ENCODE peak calls at places on chromosomes 7 and 10, in ten cellular contexts. One of them, this sample, is unnamed.

GRCh38 chr10:79286318-79286951 is 60.8 kb upstream of the PPIF start:
- DNase-seq in dorsolateral prefrontal cortex: peak; percentile 85
- DNase-seq in WTC11: no peak
- DNase-seq in lower lobe of right lung: peak; percentile 92
- DNase-seq in AG10803: peak; percentile 79
- DNase-seq in kidney: peak; percentile 90
- DNase-seq in RWPE1: peak; percentile 60
- DNase-seq in PC-3: no peak
- DNase-seq in cardiac muscle cell: no peak
- DNase-seq in CD4-positive, alpha-beta T cell: peak; percentile 32
- DNase-seq in this sample: peak; percentile 50

GRCh38 chr7:28102778-28103177 is 77.8 kb downstream of the JAZF1 start:
- DNase-seq in dorsolateral prefrontal cortex: no peak
- DNase-seq in WTC11: no peak
- DNase-seq in lower lobe of right lung: no peak
- DNase-seq in AG10803: peak; percentile 54
- DNase-seq in kidney: no peak
- DNase-seq in RWPE1: peak; percentile 28
- DNase-seq in PC-3: peak; percentile 25
- DNase-seq in cardiac muscle cell: peak; percentile 47
- DNase-seq in CD4-positive, alpha-beta T cell: no peak
- DNase-seq in this sample: no peak

GRCh38 chr10:90775351-90776028 is 82.3 kb downstream of the HTR7 start:
- DNase-seq in dorsolateral prefrontal cortex: no peak
- DNase-seq in WTC11: no peak
- DNase-seq in lower lobe of right lung: no peak
- DNase-seq in AG10803: peak; percentile 58
- DNase-seq in kidney: no peak
- DNase-seq in RWPE1: no peak
- DNase-seq in PC-3: no peak
- DNase-seq in cardiac muscle cell: no peak
- DNase-seq in CD4-positive, alpha-beta T cell: no peak
- DNase-seq in this sample: no peak

GRCh38 chr7:156962897-156963296 is 13.4 kb downstream of the NOM1 start:
- DNase-seq in dorsolateral prefrontal cortex: no peak
- DNase-seq in WTC11: no peak
- DNase-seq in lower lobe of right lung: no peak
- DNase-seq in AG10803: no peak
- DNase-seq in kidney: peak; percentile 53
- DNase-seq in RWPE1: no peak
- DNase-seq in PC-3: no peak
- DNase-seq in cardiac muscle cell: no peak
- DNase-seq in CD4-positive, alpha-beta T cell: no peak
- DNase-seq in this sample: no peak

GRCh38 chr7:148807451-148807850 is 76.6 kb downstream of the EZH2 start:
- DNase-seq in dorsolateral prefrontal cortex: no peak
- DNase-seq in WTC11: no peak
- DNase-seq in lower lobe of right lung: no peak
- DNase-seq in AG10803: no peak
- DNase-seq in kidney: no peak
- DNase-seq in RWPE1: no peak
- DNase-seq in PC-3: no peak
- DNase-seq in cardiac muscle cell: no peak
- DNase-seq in CD4-positive, alpha-beta T cell: no peak
- DNase-seq in this sample: no peak

GRCh38 chr10:93826355-93826754 is 67.4 kb upstream of the SLC35G1 start:
- DNase-seq in dorsolateral prefrontal cortex: no peak
- DNase-seq in WTC11: peak; percentile 18
- DNase-seq in lower lobe of right lung: no peak
- DNase-seq in AG10803: peak; percentile 20
- DNase-seq in kidney: no peak
- DNase-seq in RWPE1: no peak
- DNase-seq in PC-3: no peak
- DNase-seq in cardiac muscle cell: no peak
- DNase-seq in CD4-positive, alpha-beta T cell: no peak
- DNase-seq in this sample: no peak

GRCh38 chr7:84677386-84677785 is 482.8 kb upstream of the SEMA3A start:
- DNase-seq in dorsolateral prefrontal cortex: no peak
- DNase-seq in WTC11: no peak
- DNase-seq in lower lobe of right lung: no peak
- DNase-seq in AG10803: peak; percentile 85
- DNase-seq in kidney: no peak
- DNase-seq in RWPE1: no peak
- DNase-seq in PC-3: no peak
- DNase-seq in cardiac muscle cell: no peak
- DNase-seq in CD4-positive, alpha-beta T cell: no peak
- DNase-seq in this sample: no peak

GRCh38 chr7:2138146-2138765 is 94.5 kb downstream of the MAD1L1 start:
- DNase-seq in dorsolateral prefrontal cortex: no peak
- DNase-seq in WTC11: no peak
- DNase-seq in lower lobe of right lung: peak; percentile 62
- DNase-seq in AG10803: no peak
- DNase-seq in kidney: no peak
- DNase-seq in RWPE1: no peak
- DNase-seq in PC-3: no peak
- DNase-seq in cardiac muscle cell: no peak
- DNase-seq in CD4-positive, alpha-beta T cell: peak; percentile 47
- DNase-seq in this sample: no peak

GRCh38 chr7:137923380-137923779 is 76.6 kb upstream of the DGKI start:
- DNase-seq in dorsolateral prefrontal cortex: no peak
- DNase-seq in WTC11: no peak
- DNase-seq in lower lobe of right lung: no peak
- DNase-seq in AG10803: peak; percentile 74
- DNase-seq in kidney: no peak
- DNase-seq in RWPE1: no peak
- DNase-seq in PC-3: peak; percentile 67
- DNase-seq in cardiac muscle cell: no peak
- DNase-seq in CD4-positive, alpha-beta T cell: no peak
- DNase-seq in this sample: no peak

GRCh38 chr7:55481126-55481525 is 91.2 kb downstream of the VOPP1 start:
- DNase-seq in dorsolateral prefrontal cortex: no peak
- DNase-seq in WTC11: no peak
- DNase-seq in lower lobe of right lung: no peak
- DNase-seq in AG10803: no peak
- DNase-seq in kidney: no peak
- DNase-seq in RWPE1: no peak
- DNase-seq in PC-3: no peak
- DNase-seq in cardiac muscle cell: no peak
- DNase-seq in CD4-positive, alpha-beta T cell: no peak
- DNase-seq in this sample: no peak

GRCh38 chr10:58241346-58241745 is 26.3 kb downstream of the IPMK start:
- DNase-seq in dorsolateral prefrontal cortex: no peak
- DNase-seq in WTC11: no peak
- DNase-seq in lower lobe of right lung: no peak
- DNase-seq in AG10803: peak; percentile 73
- DNase-seq in kidney: no peak
- DNase-seq in RWPE1: no peak
- DNase-seq in PC-3: no peak
- DNase-seq in cardiac muscle cell: no peak
- DNase-seq in CD4-positive, alpha-beta T cell: no peak
- DNase-seq in this sample: no peak

GRCh38 chr10:43225787-43226153 is 41.1 kb downstream of the RASGEF1A start:
- DNase-seq in dorsolateral prefrontal cortex: peak; percentile 31
- DNase-seq in WTC11: peak; percentile 12
- DNase-seq in lower lobe of right lung: peak; percentile 13
- DNase-seq in AG10803: no peak
- DNase-seq in kidney: peak; percentile 55
- DNase-seq in RWPE1: no peak
- DNase-seq in PC-3: peak; percentile 27
- DNase-seq in cardiac muscle cell: no peak
- DNase-seq in CD4-positive, alpha-beta T cell: no peak
- DNase-seq in this sample: no peak

DNA sequence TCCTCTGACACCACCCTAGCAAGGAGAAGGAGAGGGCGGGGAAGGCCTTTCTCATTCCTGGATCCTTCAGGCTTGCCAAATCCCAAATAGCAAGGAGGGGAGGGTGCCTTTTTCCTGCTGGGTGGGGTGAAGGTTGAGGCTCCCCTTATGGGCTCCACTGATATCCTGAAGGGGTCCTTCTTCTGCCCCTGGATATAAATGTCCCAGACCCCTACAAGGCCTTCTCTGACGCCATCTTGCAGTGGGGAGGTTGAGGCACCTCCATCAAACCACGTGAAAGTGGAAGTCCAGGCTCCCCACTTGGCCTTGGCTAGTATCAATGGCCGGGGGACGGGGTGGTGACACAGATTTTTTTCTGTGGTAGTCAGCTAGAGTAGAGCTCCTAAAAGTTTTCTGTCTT is 371.3 kb downstream of the GLRX3 start:
- DNase-seq in dorsolateral prefrontal cortex: no peak
- DNase-seq in WTC11: no peak
- DNase-seq in lower lobe of right lung: no peak
- DNase-seq in AG10803: no peak
- DNase-seq in kidney: no peak
- DNase-seq in RWPE1: no peak
- DNase-seq in PC-3: no peak
- DNase-seq in cardiac muscle cell: no peak
- DNase-seq in CD4-positive, alpha-beta T cell: no peak
- DNase-seq in this sample: no peak
- TF ChIP-seq CTCF in dorsolateral prefrontal cortex: no peak
- TF ChIP-seq CTCF in WTC11: no peak
- TF ChIP-seq CTCF in lower lobe of right lung: no peak
- TF ChIP-seq CTCF in AG10803: no peak
- TF ChIP-seq CTCF in kidney: no peak
- TF ChIP-seq CTCF in RWPE1: no peak
- TF ChIP-seq CTCF in PC-3: no peak
- TF ChIP-seq CTCF in cardiac muscle cell: no peak
- TF ChIP-seq CTCF in CD4-positive, alpha-beta T cell: no peak
- TF ChIP-seq CTCF in this sample: no peak

GRCh38 chr7:73810991-73811360 is 19.8 kb upstream of the CLDN4 start:
- DNase-seq in dorsolateral prefrontal cortex: no peak
- DNase-seq in WTC11: peak; percentile 34
- DNase-seq in lower lobe of right lung: peak; percentile 24
- DNase-seq in AG10803: no peak
- DNase-seq in kidney: peak; percentile 57
- DNase-seq in RWPE1: no peak
- DNase-seq in PC-3: no peak
- DNase-seq in cardiac muscle cell: no peak
- DNase-seq in CD4-positive, alpha-beta T cell: no peak
- DNase-seq in this sample: no peak
- TF ChIP-seq CTCF in dorsolateral prefrontal cortex: no peak
- TF ChIP-seq CTCF in WTC11: no peak
- TF ChIP-seq CTCF in lower lobe of right lung: no peak
- TF ChIP-seq CTCF in AG10803: no peak
- TF ChIP-seq CTCF in kidney: no peak
- TF ChIP-seq CTCF in RWPE1: no peak
- TF ChIP-seq CTCF in PC-3: no peak
- TF ChIP-seq CTCF in cardiac muscle cell: no peak
- TF ChIP-seq CTCF in CD4-positive, alpha-beta T cell: no peak
- TF ChIP-seq CTCF in this sample: no peak

GRCh38 chr7:141276031-141276430 is 202.2 kb downstream of the TMEM178B start:
- DNase-seq in dorsolateral prefrontal cortex: no peak
- DNase-seq in WTC11: no peak
- DNase-seq in lower lobe of right lung: no peak
- DNase-seq in AG10803: no peak
- DNase-seq in kidney: no peak
- DNase-seq in RWPE1: no peak
- DNase-seq in PC-3: peak; percentile 45
- DNase-seq in cardiac muscle cell: no peak
- DNase-seq in CD4-positive, alpha-beta T cell: no peak
- DNase-seq in this sample: no peak

GRCh38 chr7:141272417-141272816 is 198.6 kb downstream of the TMEM178B start:
- DNase-seq in dorsolateral prefrontal cortex: no peak
- DNase-seq in WTC11: no peak
- DNase-seq in lower lobe of right lung: no peak
- DNase-seq in AG10803: no peak
- DNase-seq in kidney: no peak
- DNase-seq in RWPE1: no peak
- DNase-seq in PC-3: no peak
- DNase-seq in cardiac muscle cell: no peak
- DNase-seq in CD4-positive, alpha-beta T cell: no peak
- DNase-seq in this sample: no peak

GRCh38 chr7:141280100-141280499 is 206.2 kb downstream of the TMEM178B start:
- DNase-seq in dorsolateral prefrontal cortex: no peak
- DNase-seq in WTC11: no peak
- DNase-seq in lower lobe of right lung: no peak
- DNase-seq in AG10803: no peak
- DNase-seq in kidney: no peak
- DNase-seq in RWPE1: no peak
- DNase-seq in PC-3: no peak
- DNase-seq in cardiac muscle cell: no peak
- DNase-seq in CD4-positive, alpha-beta T cell: no peak
- DNase-seq in this sample: no peak

GRCh38 chr7:141271451-141271850 is 197.6 kb downstream of the TMEM178B start:
- DNase-seq in dorsolateral prefrontal cortex: no peak
- DNase-seq in WTC11: no peak
- DNase-seq in lower lobe of right lung: no peak
- DNase-seq in AG10803: no peak
- DNase-seq in kidney: no peak
- DNase-seq in RWPE1: no peak
- DNase-seq in PC-3: no peak
- DNase-seq in cardiac muscle cell: no peak
- DNase-seq in CD4-positive, alpha-beta T cell: no peak
- DNase-seq in this sample: no peak

GRCh38 chr7:141275350-141275749 is 201.5 kb downstream of the TMEM178B start:
- DNase-seq in dorsolateral prefrontal cortex: no peak
- DNase-seq in WTC11: peak; percentile 23
- DNase-seq in lower lobe of right lung: no peak
- DNase-seq in AG10803: no peak
- DNase-seq in kidney: no peak
- DNase-seq in RWPE1: no peak
- DNase-seq in PC-3: no peak
- DNase-seq in cardiac muscle cell: no peak
- DNase-seq in CD4-positive, alpha-beta T cell: no peak
- DNase-seq in this sample: no peak
- TF ChIP-seq CTCF in dorsolateral prefrontal cortex: no peak
- TF ChIP-seq CTCF in WTC11: no peak
- TF ChIP-seq CTCF in lower lobe of right lung: no peak
- TF ChIP-seq CTCF in AG10803: no peak
- TF ChIP-seq CTCF in kidney: no peak
- TF ChIP-seq CTCF in RWPE1: no peak
- TF ChIP-seq CTCF in PC-3: no peak
- TF ChIP-seq CTCF in cardiac muscle cell: no peak
- TF ChIP-seq CTCF in CD4-positive, alpha-beta T cell: no peak
- TF ChIP-seq CTCF in this sample: no peak

DNA sequence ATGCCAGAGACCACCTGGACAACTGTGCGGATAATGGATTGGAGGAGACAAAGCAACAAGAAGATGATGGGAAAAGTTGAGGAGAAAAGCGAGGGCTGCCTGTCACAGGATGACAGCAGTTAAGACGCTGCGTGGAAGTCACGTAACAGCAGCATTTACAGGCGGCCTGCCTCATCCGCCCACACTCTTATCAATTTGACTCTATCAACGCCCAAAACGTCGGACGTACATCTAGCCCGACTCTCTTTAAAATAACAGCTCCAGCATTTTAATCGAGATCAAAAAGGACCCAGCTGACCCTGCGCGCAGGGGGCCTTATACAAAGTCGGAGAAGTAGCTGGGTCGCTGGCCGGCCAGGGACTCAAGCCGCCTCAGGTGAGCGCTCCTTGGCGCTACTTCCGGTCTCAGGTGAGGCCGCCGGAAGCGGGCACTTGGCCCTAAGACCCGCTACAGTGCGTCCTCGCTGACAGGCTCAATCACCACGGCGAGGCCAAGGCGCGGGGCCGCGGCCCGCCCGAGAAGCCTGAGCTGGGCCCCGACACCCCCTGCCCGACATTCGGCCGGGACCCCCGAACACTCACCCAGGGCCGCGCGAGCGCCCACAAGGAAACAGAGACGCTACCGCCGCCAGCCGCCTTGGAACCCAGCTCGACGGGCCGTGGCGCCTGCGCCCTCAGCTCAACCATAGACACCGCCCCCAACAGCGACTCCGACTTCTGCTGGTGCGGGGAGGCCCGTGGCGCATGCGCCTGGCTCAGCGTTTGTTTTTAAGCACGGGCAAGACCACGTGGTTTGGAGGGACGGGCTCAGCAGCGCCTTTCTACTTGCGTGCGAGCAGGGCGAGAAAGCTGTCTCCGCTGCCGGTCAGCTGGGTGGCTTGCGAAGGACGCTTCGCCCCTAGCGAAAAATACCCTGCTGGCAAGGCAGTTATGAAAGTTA is at the start of gene ERCC6:
- DNase-seq in dorsolateral prefrontal cortex: peak; percentile 96
- DNase-seq in WTC11: peak; percentile 97
- DNase-seq in lower lobe of right lung: peak; percentile 99
- DNase-seq in AG10803: peak; percentile 99
- DNase-seq in kidney: peak; percentile 99
- DNase-seq in RWPE1: peak; percentile 99
- DNase-seq in PC-3: peak; percentile 100
- DNase-seq in cardiac muscle cell: peak; percentile 99
- DNase-seq in CD4-positive, alpha-beta T cell: peak; percentile 92
- DNase-seq in this sample: peak; percentile 87
- TF ChIP-seq CTCF in dorsolateral prefrontal cortex: peak; percentile 38
- TF ChIP-seq CTCF in WTC11: no peak
- TF ChIP-seq CTCF in lower lobe of right lung: peak; percentile 19
- TF ChIP-seq CTCF in AG10803: peak; percentile 6
- TF ChIP-seq CTCF in kidney: no peak
- TF ChIP-seq CTCF in RWPE1: no peak
- TF ChIP-seq CTCF in PC-3: peak; percentile 36
- TF ChIP-seq CTCF in cardiac muscle cell: peak; percentile 6
- TF ChIP-seq CTCF in CD4-positive, alpha-beta T cell: no peak
- TF ChIP-seq CTCF in this sample: no peak